ENCODE peak calls at places on chromosome 15, in ten cellular contexts. One of them, this sample, is unnamed.

GRCh38 chr15:78976691-78977090 is 31.8 kb upstream of the CTSH start:
- DNase-seq in NCI-H1930: no peak
- DNase-seq in fibroblast of pulmonary artery: no peak
- DNase-seq in substantia nigra: no peak
- DNase-seq in breast epithelium: no peak
- DNase-seq in tibial artery: no peak
- DNase-seq in G401: no peak
- DNase-seq in Kasumi-1: no peak
- DNase-seq in nephron progenitor cell: no peak
- DNase-seq in head of caudate nucleus: no peak
- DNase-seq in this sample: no peak

GRCh38 chr15:69200773-69201745 is 40.6 kb downstream of the GLCE start:
- DNase-seq in substantia nigra: no peak
- DNase-seq in fibroblast of pulmonary artery: no peak
- DNase-seq in NCI-H1930: no peak
- DNase-seq in head of caudate nucleus: no peak
- DNase-seq in tibial artery: no peak
- DNase-seq in breast epithelium: no peak
- DNase-seq in G401: no peak
- DNase-seq in nephron progenitor cell: no peak
- DNase-seq in Kasumi-1: no peak
- DNase-seq in this sample: no peak

GRCh38 chr15:30001592-30001991 is 81.2 kb upstream of the GOLGA8J start:
- DNase-seq in tibial artery: no peak
- DNase-seq in Kasumi-1: no peak
- DNase-seq in substantia nigra: peak
- DNase-seq in nephron progenitor cell: no peak
- DNase-seq in breast epithelium: no peak
- DNase-seq in G401: peak
- DNase-seq in fibroblast of pulmonary artery: no peak
- DNase-seq in head of caudate nucleus: peak
- DNase-seq in NCI-H1930: no peak
- DNase-seq in this sample: no peak

GRCh38 chr15:51401872-51402517 is 60.5 kb downstream of the GLDN start:
- DNase-seq in tibial artery: no peak
- DNase-seq in substantia nigra: peak
- DNase-seq in breast epithelium: no peak
- DNase-seq in nephron progenitor cell: peak
- DNase-seq in NCI-H1930: no peak
- DNase-seq in head of caudate nucleus: peak
- DNase-seq in Kasumi-1: peak
- DNase-seq in fibroblast of pulmonary artery: peak
- DNase-seq in G401: no peak
- DNase-seq in this sample: no peak

GRCh38 chr15:81813215-81813614 is 232.6 kb downstream of the MEX3B start:
- DNase-seq in head of caudate nucleus: no peak
- DNase-seq in tibial artery: no peak
- DNase-seq in fibroblast of pulmonary artery: no peak
- DNase-seq in substantia nigra: no peak
- DNase-seq in nephron progenitor cell: no peak
- DNase-seq in G401: no peak
- DNase-seq in Kasumi-1: no peak
- DNase-seq in NCI-H1930: peak
- DNase-seq in breast epithelium: no peak
- DNase-seq in this sample: peak

GRCh38 chr15:66294157-66294931 is 976 bp downstream of the DIS3L start:
- DNase-seq in head of caudate nucleus: no peak
- DNase-seq in substantia nigra: no peak
- DNase-seq in nephron progenitor cell: no peak
- DNase-seq in breast epithelium: no peak
- DNase-seq in Kasumi-1: peak
- DNase-seq in tibial artery: no peak
- DNase-seq in G401: peak
- DNase-seq in NCI-H1930: peak
- DNase-seq in fibroblast of pulmonary artery: peak
- DNase-seq in this sample: peak

GRCh38 chr15:41128174-41128902 is 12.3 kb upstream of the INO80 start:
- DNase-seq in NCI-H1930: no peak
- DNase-seq in G401: no peak
- DNase-seq in nephron progenitor cell: no peak
- DNase-seq in head of caudate nucleus: no peak
- DNase-seq in fibroblast of pulmonary artery: no peak
- DNase-seq in tibial artery: no peak
- DNase-seq in Kasumi-1: no peak
- DNase-seq in breast epithelium: no peak
- DNase-seq in substantia nigra: no peak
- DNase-seq in this sample: no peak

GRCh38 chr15:81893182-81893833 is 152.5 kb downstream of the MEX3B start:
- DNase-seq in fibroblast of pulmonary artery: no peak
- DNase-seq in Kasumi-1: no peak
- DNase-seq in breast epithelium: no peak
- DNase-seq in NCI-H1930: no peak
- DNase-seq in G401: no peak
- DNase-seq in nephron progenitor cell: no peak
- DNase-seq in head of caudate nucleus: no peak
- DNase-seq in tibial artery: no peak
- DNase-seq in substantia nigra: no peak
- DNase-seq in this sample: no peak

GRCh38 chr15:25268166-25268565 is 170.7 kb downstream of the UBE3A start:
- DNase-seq in tibial artery: no peak
- DNase-seq in breast epithelium: no peak
- DNase-seq in nephron progenitor cell: no peak
- DNase-seq in G401: peak
- DNase-seq in NCI-H1930: no peak
- DNase-seq in Kasumi-1: no peak
- DNase-seq in fibroblast of pulmonary artery: no peak
- DNase-seq in substantia nigra: no peak
- DNase-seq in head of caudate nucleus: no peak
- DNase-seq in this sample: no peak

GRCh38 chr15:85598718-85599398 is 195.9 kb downstream of the KLHL25 start:
- DNase-seq in nephron progenitor cell: no peak
- DNase-seq in substantia nigra: no peak
- DNase-seq in head of caudate nucleus: no peak
- DNase-seq in tibial artery: no peak
- DNase-seq in Kasumi-1: no peak
- DNase-seq in NCI-H1930: no peak
- DNase-seq in fibroblast of pulmonary artery: peak
- DNase-seq in breast epithelium: no peak
- DNase-seq in G401: no peak
- DNase-seq in this sample: no peak

GRCh38 chr15:64979252-64979710 is 10.4 kb downstream of the SPG21 start:
- DNase-seq in Kasumi-1: no peak
- DNase-seq in NCI-H1930: no peak
- DNase-seq in G401: no peak
- DNase-seq in fibroblast of pulmonary artery: no peak
- DNase-seq in head of caudate nucleus: no peak
- DNase-seq in nephron progenitor cell: peak
- DNase-seq in tibial artery: no peak
- DNase-seq in substantia nigra: no peak
- DNase-seq in breast epithelium: no peak
- DNase-seq in this sample: no peak

GRCh38 chr15:34818531-34818930 is 23.2 kb upstream of the ACTC1 start:
- DNase-seq in substantia nigra: no peak
- DNase-seq in breast epithelium: no peak
- DNase-seq in tibial artery: no peak
- DNase-seq in NCI-H1930: no peak
- DNase-seq in fibroblast of pulmonary artery: no peak
- DNase-seq in nephron progenitor cell: no peak
- DNase-seq in G401: no peak
- DNase-seq in head of caudate nucleus: no peak
- DNase-seq in Kasumi-1: no peak
- DNase-seq in this sample: no peak

GRCh38 chr15:37678124-37678523 is 256.3 kb upstream of the TMCO5A start:
- DNase-seq in fibroblast of pulmonary artery: no peak
- DNase-seq in NCI-H1930: no peak
- DNase-seq in Kasumi-1: no peak
- DNase-seq in head of caudate nucleus: no peak
- DNase-seq in G401: no peak
- DNase-seq in nephron progenitor cell: no peak
- DNase-seq in substantia nigra: no peak
- DNase-seq in breast epithelium: no peak
- DNase-seq in tibial artery: no peak
- DNase-seq in this sample: no peak

This sample was measured in NCI-H524 treated with DMSO at 0.1 percent for 48 hours.